ENCODE peak calls at places on chromosome 16, in six cellular contexts. W, J, R, X, K and D are unnamed samples.

GRCh38 chr16:71230122-71230845 is at the start of gene HYDIN:
- DNase-seq in R (peak), W (no peak), K (no peak), J (no peak), X (peak), D (peak)

GRCh38 chr16:79776243-79776884 is 175.8 kb upstream of the MAF start:
- DNase-seq in J (no peak), K (no peak), R (no peak), X (no peak), W (no peak), D (no peak)

GRCh38 chr16:84810518-84811273 is 9.1 kb upstream of the CRISPLD2 start:
- DNase-seq in J (no peak), K (peak), X (no peak), R (no peak), W (no peak), D (no peak)

GRCh38 chr16:17222756-17223411 is 247.9 kb downstream of the XYLT1 start:
- DNase-seq in X (no peak), K (no peak), J (no peak), W (no peak), R (no peak), D (no peak)

GRCh38 chr16:84502581-84502980 is 1.9 kb downstream of the MEAK7 start:
- DNase-seq in J (no peak), K (no peak), W (no peak), X (peak), R (no peak), D (peak)

GRCh38 chr16:50496990-50497389 is 51.2 kb upstream of the NKD1 start:
- DNase-seq in W (no peak), R (peak), X (peak), J (no peak), K (no peak), D (no peak)

GRCh38 chr16:81618661-81619060 is 160.4 kb upstream of the PLCG2 start:
- DNase-seq in K (no peak), R (no peak), W (no peak), X (no peak), J (no peak), D (no peak)

GRCh38 chr16:71995038-71995437 is 5.2 kb downstream of the PKD1L3 start:
- DNase-seq in R (peak), W (no peak), K (no peak), J (no peak), X (no peak), D (no peak)

GRCh38 chr16:59634951-59635350 is 900.8 kb upstream of the GOT2 start:
- DNase-seq in W (no peak), X (no peak), J (no peak), R (no peak), K (no peak), D (no peak)

GRCh38 chr16:11497851-11498289 is 88.8 kb downstream of the LITAF start:
- DNase-seq in R (no peak), X (no peak), K (no peak), J (peak), W (no peak), D (no peak)

GRCh38 chr16:83732536-83732935 is 75.2 kb upstream of the HSBP1 start:
- DNase-seq in X (no peak), K (no peak), W (no peak), J (peak), R (no peak), D (no peak)

GRCh38 chr16:70433456-70434103 is 5.3 kb downstream of the ST3GAL2 start:
- DNase-seq in W (no peak), R (no peak), K (no peak), J (peak), X (no peak), D (no peak)

GRCh38 chr16:13982446-13982845 is 62.5 kb downstream of the ERCC4 start:
- DNase-seq in J (no peak), W (no peak), X (no peak), R (no peak), K (no peak), D (no peak)

GRCh38 chr16:47774661-47775060 is 313.5 kb downstream of the PHKB start:
- DNase-seq in R (peak), W (no peak), X (peak), J (no peak), K (no peak), D (no peak)

GRCh38 chr16:2333772-2334379 is 6.7 kb downstream of the ABCA3 start:
- DNase-seq in R (no peak), W (no peak), K (no peak), J (no peak), X (peak), D (no peak)

GRCh38 chr16:58535100-58535499 is 19.8 kb downstream of the SETD6 start:
- DNase-seq in J (no peak), R (no peak), W (no peak), X (no peak), K (no peak), D (no peak)

GRCh38 chr16:63602206-63602927 is 1519.5 kb downstream of the CDH11 start:
- DNase-seq in R (no peak), J (no peak), W (no peak), X (no peak), K (no peak), D (no peak)

GRCh38 chr16:12086861-12087260 is 110.3 kb downstream of the SNX29 start:
- DNase-seq in R (no peak), J (peak), X (no peak), W (no peak), K (no peak), D (no peak)

GRCh38 chr16:66695935-66696668 is 441 bp downstream of the CMTM4 start:
- DNase-seq in K (peak), R (peak), W (no peak), X (peak), J (peak), D (peak)

GRCh38 chr16:11583171-11583570 is 3.5 kb downstream of the LITAF start:
- DNase-seq in X (no peak), K (no peak), W (no peak), R (no peak), J (no peak), D (no peak)